ENCODE peak calls at places on chromosomes 5 and 9, in five cellular contexts. A is CD8-positive, alpha-beta T cell; S is Right ventricle myocardium inferior; I is left cardiac atrium; Y is right lobe of liver. X is an unnamed sample.

GRCh38 chr9:130932220-130933069 is 6.6 kb downstream of the FIBCD1 start:
- ATAC-seq in I (peak), Y (no peak), S (peak), A (no peak), X (no peak)

GRCh38 chr9:18149457-18150011 is 324.4 kb upstream of the ADAMTSL1 start:
- ATAC-seq in A (no peak), S (no peak), I (no peak), Y (peak), X (no peak)

GRCh38 chr5:149455889-149456409 is 76.9 kb upstream of the IL17B start:
- ATAC-seq in Y (no peak), A (peak), I (peak), S (peak), X (no peak)

GRCh38 chr5:158434749-158435148 is 575.8 kb upstream of the CLINT1 start:
- ATAC-seq in I (no peak), Y (peak), A (no peak), S (no peak), X (peak)

GRCh38 chr5:152634596-152634995 is 229.5 kb upstream of the NMUR2 start:
- ATAC-seq in A (no peak), Y (peak), I (no peak), S (no peak), X (no peak)

GRCh38 chr5:79837707-79838620 is 148.3 kb downstream of the CMYA5 start:
- ATAC-seq in A (no peak), S (no peak), Y (no peak), I (no peak), X (no peak)

GRCh38 chr9:133677126-133678010 is 41.2 kb downstream of the DBH start:
- ATAC-seq in A (peak), I (no peak), Y (no peak), S (no peak), X (peak)

GRCh38 chr5:120073722-120074121 is 390.4 kb upstream of the PRR16 start:
- ATAC-seq in A (no peak), S (no peak), Y (no peak), I (no peak), X (no peak)

GRCh38 chr5:31703757-31704156 is 64.8 kb downstream of the PDZD2 start:
- ATAC-seq in A (no peak), Y (no peak), S (no peak), I (no peak), X (no peak)

GRCh38 chr9:94110821-94111252 is 26.6 kb downstream of the PTPDC1 start:
- ATAC-seq in I (peak), A (no peak), Y (no peak), S (no peak), X (no peak)

GRCh38 chr9:134724231-134724911 is 82.8 kb downstream of the COL5A1 start:
- ATAC-seq in Y (no peak), S (peak), A (no peak), I (peak), X (no peak)

GRCh38 chr9:121735792-121736130 is 84.3 kb downstream of the DAB2IP start:
- ATAC-seq in Y (peak), A (no peak), S (peak), I (peak), X (no peak)

GRCh38 chr9:27059907-27060306 is 49.1 kb upstream of the TEK start:
- ATAC-seq in S (no peak), I (no peak), A (no peak), Y (peak), X (no peak)

GRCh38 chr5:171850354-171850947 is 64.8 kb downstream of the SMIM23 start:
- ATAC-seq in A (no peak), Y (no peak), S (peak), I (peak), X (no peak)

GRCh38 chr9:134653259-134654009 is 11.8 kb downstream of the COL5A1 start:
- ATAC-seq in Y (no peak), S (peak), A (no peak), I (peak), X (no peak)

GRCh38 chr5:114055318-114055788 is 306.5 kb upstream of the KCNN2 start:
- ATAC-seq in I (peak), Y (peak), S (peak), A (no peak), X (no peak)

GRCh38 chr9:115594551-115594950 is 476.6 kb upstream of the TNC start:
- ATAC-seq in A (no peak), I (no peak), Y (no peak), S (no peak), X (no peak)

GRCh38 chr5:172798422-172799215 is 27.6 kb upstream of the DUSP1 start:
- ATAC-seq in S (no peak), Y (peak), A (no peak), I (peak), X (peak)

GRCh38 chr9:134410078-134410834 is 84.0 kb downstream of the RXRA start:
- ATAC-seq in I (no peak), S (no peak), Y (peak), A (no peak), X (no peak)

GRCh38 chr5:141590127-141590526 is 28.7 kb downstream of the DIAPH1 start:
- ATAC-seq in A (no peak), S (no peak), Y (peak), I (no peak), X (no peak)

GRCh38 chr5:172311026-172311425 is 27.5 kb upstream of the UBTD2 start:
- ATAC-seq in I (no peak), S (no peak), A (no peak), Y (no peak), X (no peak)

GRCh38 chr9:127644428-127644827 is 32.4 kb downstream of the STXBP1 start:
- ATAC-seq in S (no peak), A (no peak), Y (no peak), I (no peak), X (no peak)

GRCh38 chr5:120055858-120056257 is 408.2 kb upstream of the PRR16 start:
- ATAC-seq in Y (peak), A (no peak), S (peak), I (peak), X (no peak)

GRCh38 chr5:157282150-157282549 is 16.2 kb downstream of the CYFIP2 start:
- ATAC-seq in A (no peak), Y (no peak), S (no peak), I (no peak), X (peak)

GRCh38 chr9:131554865-131555351 is 9.6 kb downstream of the PRRT1B start:
- ATAC-seq in A (no peak), Y (no peak), I (no peak), S (no peak), X (no peak)

GRCh38 chr9:127561491-127562270 is 50.4 kb upstream of the STXBP1 start:
- ATAC-seq in I (peak), Y (peak), A (no peak), S (peak), X (peak)

GRCh38 chr9:136473354-136473721 is 9.5 kb downstream of the SEC16A start:
- ATAC-seq in S (no peak), Y (no peak), A (no peak), I (no peak), X (no peak)

GRCh38 chr5:107607196-107607595 is 63.5 kb downstream of the EFNA5 start:
- ATAC-seq in S (no peak), Y (peak), A (no peak), I (no peak), X (no peak)

GRCh38 chr5:117761190-117761589 is 1186.6 kb upstream of the SEMA6A start:
- ATAC-seq in I (no peak), Y (no peak), S (no peak), A (no peak), X (no peak)

GRCh38 chr9:38036359-38037084 is 32.5 kb downstream of the SHB start:
- ATAC-seq in S (no peak), A (no peak), I (peak), Y (no peak), X (no peak)

GRCh38 chr5:148858547-148858946 is 32.1 kb downstream of the ADRB2 start:
- ATAC-seq in Y (no peak), I (no peak), A (no peak), S (no peak), X (no peak)

GRCh38 chr5:180156141-180156540 is 52.9 kb downstream of the RASGEF1C start:
- ATAC-seq in I (no peak), S (no peak), Y (no peak), A (no peak), X (no peak)

X was measured in activated T-helper 17 cell treated with anti-CD3 and anti-CD28 coated beads, Interleukin-2, amount 50 U/mL, for 72 hours.